ENCODE peak calls at places on chromosomes 3 and 15, in seven cellular contexts. Z is neural progenitor cell; J is astrocyte of the spinal cord; P is CD8-positive, alpha-beta memory T cell; D is MM.1S; A is adipocyte; C is cardiac muscle cell. K is an unnamed sample.

GRCh38 chr3:184198509-184198908 is 12.5 kb downstream of the ABCF3 start:
- DNase-seq in A (no peak), P (no peak), J (no peak), C (no peak), Z (no peak), D (no peak), K (no peak)

GRCh38 chr3:160478338-160478737 is 28.8 kb upstream of the TRIM59 start:
- DNase-seq in D (no peak), J (peak; percentile 48), A (peak; percentile 71), Z (no peak), C (no peak), P (no peak), K (peak; percentile 36)

GRCh38 chr15:39110746-39111145 is 470.1 kb upstream of the THBS1 start:
- DNase-seq in P (no peak), D (no peak), A (no peak), Z (no peak), C (no peak), J (no peak), K (no peak)

GRCh38 chr3:145776782-145777408 is 384.1 kb downstream of the PLOD2 start:
- DNase-seq in P (no peak), D (peak; percentile 58), Z (peak; percentile 75), A (peak; percentile 81), J (peak; percentile 79), C (peak; percentile 68), K (peak; percentile 26)

GRCh38 chr3:123036352-123037014 is 8.9 kb upstream of the SEMA5B start:
- DNase-seq in Z (no peak), J (no peak), D (no peak), C (no peak), P (no peak), A (peak; percentile 84), K (peak; percentile 25)

GRCh38 chr15:68249058-68249713 is 19.7 kb upstream of the CLN6 start:
- DNase-seq in P (no peak), D (no peak), A (no peak), J (no peak), C (no peak), Z (no peak), K (no peak)

GRCh38 chr3:63597019-63597418 is 55.5 kb upstream of the SNTN start:
- DNase-seq in C (no peak), A (no peak), Z (no peak), D (no peak), J (no peak), P (no peak), K (no peak)

GRCh38 chr3:8575364-8576104 is 69.1 kb downstream of the SSUH2 start:
- DNase-seq in C (no peak), D (no peak), Z (no peak), A (peak; percentile 47), J (peak; percentile 56), P (no peak), K (no peak)

GRCh38 chr15:37059051-37059450 is 41.3 kb downstream of the MEIS2 start:
- DNase-seq in C (no peak), A (peak; percentile 83), J (peak; percentile 83), P (no peak), Z (no peak), D (no peak), K (peak; percentile 47)

DNA sequence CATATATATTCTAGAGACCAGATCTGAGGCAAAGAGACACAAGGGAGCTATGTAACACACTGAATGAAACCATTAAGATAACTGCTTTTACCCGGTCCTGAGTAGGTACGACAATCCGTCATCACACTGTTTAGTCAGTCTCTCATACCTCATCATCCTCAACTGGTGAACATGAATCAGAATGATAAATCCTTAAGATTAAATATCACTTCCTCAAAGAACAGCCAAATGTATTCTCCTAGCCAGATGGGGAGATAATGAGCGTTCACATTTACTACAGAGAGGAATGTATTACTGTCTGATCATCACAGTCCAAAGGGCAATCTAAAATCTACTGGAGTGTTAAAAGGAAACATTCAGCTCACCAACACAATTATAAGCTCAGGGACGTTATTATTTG is 319.4 kb upstream of the STAC start:
- DNase-seq in Z (no peak), C (no peak), J (no peak), P (no peak), D (no peak), A (no peak), K (no peak)
- H3K4me3 ChIP-seq in Z (no peak overlapping the region), C (no peak overlapping the region), J (no peak overlapping the region), P (no peak overlapping the region), D (no peak overlapping the region), A (no peak overlapping the region), K (no peak overlapping the region)

DNA sequence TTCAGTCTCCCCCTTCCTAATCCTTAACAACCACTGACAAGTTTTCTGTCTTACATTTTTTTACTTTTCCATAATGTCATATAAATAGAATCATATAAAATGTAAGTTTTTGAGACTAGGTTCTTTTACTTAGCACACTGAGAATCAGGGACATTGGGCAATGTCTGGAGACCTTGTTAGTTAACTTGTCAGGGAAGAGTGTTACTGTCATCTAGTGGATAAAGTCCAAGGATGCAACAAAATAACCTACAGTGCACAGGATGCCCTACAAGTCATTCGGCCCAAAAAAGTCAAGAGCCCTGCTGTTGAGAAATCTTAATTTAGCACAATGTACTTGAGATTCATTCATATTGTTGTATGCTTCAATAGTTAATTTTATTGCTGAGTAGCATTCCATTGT is 95.6 kb upstream of the MCTP2 start:
- DNase-seq in C (no peak), D (no peak), P (no peak), Z (peak; percentile 46), J (no peak), A (no peak), K (no peak)
- H3K4me3 ChIP-seq in C (no peak overlapping the region), D (no peak overlapping the region), P (no peak overlapping the region), Z (no peak overlapping the region), J (no peak overlapping the region), A (no peak overlapping the region), K (no peak overlapping the region)

GRCh38 chr15:59993950-59994401 is 10.1 kb upstream of the FOXB1 start:
- DNase-seq in A (no peak), P (no peak), D (no peak), J (no peak), C (peak; percentile 34), Z (peak; percentile 77), K (no peak)

GRCh38 chr15:59991919-59992318 is 12.2 kb upstream of the FOXB1 start:
- DNase-seq in C (no peak), A (no peak), P (no peak), Z (no peak), D (no peak), J (no peak), K (no peak)

GRCh38 chr15:59994855-59995557 is 9.1 kb upstream of the FOXB1 start:
- DNase-seq in D (no peak), P (no peak), Z (peak; percentile 73), A (no peak), C (peak; percentile 37), J (no peak), K (no peak)

GRCh38 chr15:59995568-59996349 is 8.4 kb upstream of the FOXB1 start:
- DNase-seq in A (no peak), J (no peak), C (no peak), D (no peak), Z (peak; percentile 50), P (no peak), K (no peak)

DNA sequence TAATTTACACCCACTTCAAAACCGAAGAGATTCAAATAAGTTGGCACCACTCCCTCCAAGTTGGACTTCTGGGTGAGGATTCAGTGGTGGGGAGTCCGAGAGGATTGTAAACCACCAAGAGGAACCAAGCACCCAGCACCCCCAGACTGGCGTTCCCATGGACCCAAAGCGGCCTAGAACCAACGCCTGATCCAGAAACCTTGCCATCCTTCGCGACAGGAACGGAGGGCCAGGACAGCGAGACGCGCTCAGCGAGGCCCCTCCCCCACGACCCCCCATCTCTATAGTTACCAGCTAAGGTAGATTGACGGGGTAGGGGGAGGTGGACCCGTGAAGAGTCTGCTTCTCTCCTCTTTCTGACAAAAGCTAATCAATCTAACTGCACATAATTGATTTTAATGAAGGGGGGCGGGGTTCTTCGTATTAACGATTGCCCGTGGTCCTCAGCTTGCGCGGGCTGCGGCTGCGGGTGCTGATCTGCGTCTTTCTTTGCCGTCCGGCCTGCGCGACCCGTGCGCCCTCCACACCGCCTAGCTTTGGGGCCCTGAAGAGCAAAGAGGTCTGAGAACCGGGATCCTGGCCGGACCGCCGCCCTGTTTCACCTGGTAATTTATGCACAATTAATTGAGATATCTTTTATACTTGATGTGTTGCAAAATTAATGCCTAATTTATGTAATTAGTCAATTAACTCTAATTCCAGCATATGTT is 10.9 kb upstream of the FOXB1 start:
- DNase-seq in A (no peak), D (no peak), C (no peak), J (no peak), Z (no peak), P (no peak), K (no peak)
- H3K4me3 ChIP-seq in A (no peak overlapping the region), D (no peak overlapping the region), C (no peak overlapping the region), J (no peak overlapping the region), Z (no peak overlapping the region), P (no peak overlapping the region), K (no peak overlapping the region)

GRCh38 chr3:20047341-20047779 is 7.1 kb downstream of the KAT2B start:
- DNase-seq in A (no peak), C (no peak), P (no peak), D (no peak), J (no peak), Z (no peak), K (no peak)
- H3K4me3 ChIP-seq in A (no peak overlapping the region), C (no peak overlapping the region), P (no peak overlapping the region), D (peak overlapping the region; percentile 69), J (no peak overlapping the region), Z (no peak overlapping the region), K (no peak overlapping the region)

DNA sequence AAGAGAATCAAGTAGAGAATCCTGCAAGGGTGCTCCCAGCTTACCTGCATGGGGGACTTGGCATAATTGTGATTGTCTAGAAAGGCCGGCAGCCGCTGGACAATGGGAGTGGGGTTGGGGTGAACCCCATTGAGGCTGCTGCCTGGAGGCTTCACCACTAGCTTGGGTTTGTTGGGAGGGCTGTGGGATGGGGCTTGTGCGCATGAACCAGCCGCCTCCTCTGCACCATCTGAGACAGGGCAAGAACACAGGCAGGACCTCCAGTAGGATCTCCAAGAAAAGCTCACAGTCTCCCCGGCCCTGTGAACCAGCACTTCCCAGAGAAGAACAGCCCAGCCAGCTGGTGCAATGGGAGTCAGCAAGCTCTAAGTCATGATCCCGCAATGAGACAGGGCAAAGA is 39.8 kb downstream of the SEMA3G start:
- DNase-seq in C (no peak), J (no peak), P (no peak), D (no peak), Z (no peak), A (no peak), K (no peak)
- H3K4me3 ChIP-seq in C (no peak overlapping the region), J (no peak overlapping the region), P (no peak overlapping the region), D (no peak overlapping the region), Z (no peak overlapping the region), A (no peak overlapping the region), K (no peak overlapping the region)

GRCh38 chr15:77012868-77013267 is 17.9 kb downstream of the PSTPIP1 start:
- DNase-seq in P (peak; percentile 50), J (no peak), Z (no peak), C (no peak), D (no peak), A (no peak), K (no peak)
- H3K4me3 ChIP-seq in P (peak overlapping the region; percentile 47), J (no peak overlapping the region), Z (no peak overlapping the region), C (no peak overlapping the region), D (no peak overlapping the region), A (no peak overlapping the region), K (no peak overlapping the region)

GRCh38 chr15:49793943-49794342 is 173.1 kb downstream of the DTWD1 start:
- DNase-seq in P (no peak), J (no peak), C (no peak), Z (no peak), A (no peak), D (no peak), K (no peak)
- H3K4me3 ChIP-seq in P (no peak overlapping the region), J (no peak overlapping the region), C (no peak overlapping the region), Z (no peak overlapping the region), A (no peak overlapping the region), D (no peak overlapping the region), K (no peak overlapping the region)